ENCODE peak calls at places on chromosomes 12 and 14, in four cellular contexts. One of them, this sample, is unnamed.

GRCh38 chr12:94390130-94390485 is 69.6 kb downstream of the CEP83 start:
- DNase-seq in lower leg skin: no peak
- DNase-seq in stomach: no peak
- DNase-seq in fibroblast of mammary gland: no peak
- DNase-seq in this sample: no peak

GRCh38 chr14:60303745-60304144 is 54.7 kb downstream of the PPM1A start:
- DNase-seq in lower leg skin: no peak
- DNase-seq in fibroblast of mammary gland: peak
- DNase-seq in stomach: no peak
- DNase-seq in this sample: no peak

GRCh38 chr12:130013771-130014484 is 110.1 kb upstream of the TMEM132D start:
- DNase-seq in fibroblast of mammary gland: peak
- DNase-seq in lower leg skin: no peak
- DNase-seq in stomach: peak
- DNase-seq in this sample: no peak

GRCh38 chr12:75960086-75960910 is 71.3 kb downstream of the PHLDA1 start:
- DNase-seq in fibroblast of mammary gland: no peak
- DNase-seq in lower leg skin: no peak
- DNase-seq in stomach: peak
- DNase-seq in this sample: no peak

GRCh38 chr12:100267603-100268281 is 765 bp downstream of the SCYL2 start:
- DNase-seq in lower leg skin: no peak
- DNase-seq in stomach: peak
- DNase-seq in fibroblast of mammary gland: peak
- DNase-seq in this sample: no peak

GRCh38 chr12:66061557-66062279 is 68.8 kb downstream of the LLPH start:
- DNase-seq in stomach: no peak
- DNase-seq in lower leg skin: no peak
- DNase-seq in fibroblast of mammary gland: peak
- DNase-seq in this sample: no peak

GRCh38 chr12:19624401-19624930 is 185.2 kb downstream of the AEBP2 start:
- DNase-seq in fibroblast of mammary gland: no peak
- DNase-seq in stomach: no peak
- DNase-seq in lower leg skin: no peak
- DNase-seq in this sample: no peak

GRCh38 chr12:104957388-104958008 is 592 bp downstream of the SLC41A2 start:
- DNase-seq in stomach: peak
- DNase-seq in fibroblast of mammary gland: no peak
- DNase-seq in lower leg skin: no peak
- DNase-seq in this sample: no peak

GRCh38 chr12:59318940-59319339 is 276.9 kb upstream of the SLC16A7 start:
- DNase-seq in fibroblast of mammary gland: no peak
- DNase-seq in lower leg skin: no peak
- DNase-seq in stomach: no peak
- DNase-seq in this sample: no peak

GRCh38 chr12:76685246-76685678 is 78.7 kb upstream of the ZDHHC17 start:
- DNase-seq in lower leg skin: no peak
- DNase-seq in stomach: no peak
- DNase-seq in fibroblast of mammary gland: no peak
- DNase-seq in this sample: no peak

GRCh38 chr14:71591929-71592328 is 340.3 kb upstream of the RGS6 start:
- DNase-seq in stomach: no peak
- DNase-seq in lower leg skin: no peak
- DNase-seq in fibroblast of mammary gland: peak
- DNase-seq in this sample: no peak

GRCh38 chr14:72104011-72104613 is 171.9 kb downstream of the RGS6 start:
- DNase-seq in stomach: no peak
- DNase-seq in lower leg skin: no peak
- DNase-seq in fibroblast of mammary gland: no peak
- DNase-seq in this sample: no peak

GRCh38 chr12:79358716-79359341 is 331.9 kb downstream of the PAWR start:
- DNase-seq in fibroblast of mammary gland: peak
- DNase-seq in lower leg skin: no peak
- DNase-seq in stomach: no peak
- DNase-seq in this sample: no peak

GRCh38 chr14:100103261-100104005 is 38.2 kb downstream of the EVL start:
- DNase-seq in lower leg skin: peak
- DNase-seq in fibroblast of mammary gland: peak
- DNase-seq in stomach: no peak
- DNase-seq in this sample: no peak

GRCh38 chr14:51638071-51638944 is 13.4 kb upstream of the FRMD6 start:
- DNase-seq in fibroblast of mammary gland: peak
- DNase-seq in stomach: no peak
- DNase-seq in lower leg skin: no peak
- DNase-seq in this sample: no peak

GRCh38 chr12:48199784-48200198 is 3.3 kb downstream of the OR10AD1 start:
- DNase-seq in stomach: no peak
- DNase-seq in fibroblast of mammary gland: peak
- DNase-seq in lower leg skin: no peak
- DNase-seq in this sample: no peak

GRCh38 chr12:52692253-52692652 is 11.1 kb downstream of the KRT77 start:
- DNase-seq in lower leg skin: no peak
- DNase-seq in fibroblast of mammary gland: no peak
- DNase-seq in stomach: no peak
- DNase-seq in this sample: no peak
- TF ChIP-seq CTCF in lower leg skin: no peak
- TF ChIP-seq CTCF in fibroblast of mammary gland: no peak
- TF ChIP-seq CTCF in stomach: no peak
- TF ChIP-seq CTCF in this sample: no peak

DNA sequence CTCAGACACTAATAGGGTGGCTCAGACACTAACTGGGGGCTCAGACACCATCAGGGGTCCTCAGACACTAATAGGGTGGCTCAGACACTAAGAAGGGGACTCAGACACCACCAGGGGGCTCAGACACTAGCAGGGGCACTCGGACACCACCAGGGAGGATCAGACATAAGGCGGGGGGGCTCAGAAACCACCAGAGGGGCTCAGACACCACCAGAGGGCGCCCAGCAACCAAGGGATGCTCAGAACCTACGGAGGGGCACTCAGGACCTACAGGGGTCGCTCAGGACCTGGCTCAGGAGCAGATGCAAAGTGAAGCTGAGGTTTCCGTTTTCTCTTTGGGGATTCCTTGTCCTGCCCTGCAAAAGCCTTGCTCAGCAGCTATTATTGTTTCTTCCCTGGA is 448.5 kb downstream of the TMEM121 start:
- DNase-seq in stomach: no peak
- DNase-seq in lower leg skin: peak
- DNase-seq in fibroblast of mammary gland: no peak
- DNase-seq in this sample: no peak
- TF ChIP-seq CTCF in stomach: no peak
- TF ChIP-seq CTCF in lower leg skin: no peak
- TF ChIP-seq CTCF in fibroblast of mammary gland: no peak
- TF ChIP-seq CTCF in this sample: no peak

GRCh38 chr12:11510671-11511070 is 115.3 kb upstream of the PRB2 start:
- DNase-seq in lower leg skin: peak
- DNase-seq in stomach: no peak
- DNase-seq in fibroblast of mammary gland: no peak
- DNase-seq in this sample: no peak

GRCh38 chr12:11517080-11517479 is 121.7 kb upstream of the PRB2 start:
- DNase-seq in fibroblast of mammary gland: no peak
- DNase-seq in stomach: no peak
- DNase-seq in lower leg skin: no peak
- DNase-seq in this sample: no peak

GRCh38 chr12:11508699-11509098 is 113.3 kb upstream of the PRB2 start:
- DNase-seq in fibroblast of mammary gland: peak
- DNase-seq in stomach: no peak
- DNase-seq in lower leg skin: no peak
- DNase-seq in this sample: no peak

GRCh38 chr12:11513288-11513687 is 117.9 kb upstream of the PRB2 start:
- DNase-seq in fibroblast of mammary gland: peak
- DNase-seq in lower leg skin: peak
- DNase-seq in stomach: no peak
- DNase-seq in this sample: no peak
- TF ChIP-seq CTCF in fibroblast of mammary gland: no peak
- TF ChIP-seq CTCF in lower leg skin: no peak
- TF ChIP-seq CTCF in stomach: no peak
- TF ChIP-seq CTCF in this sample: no peak

DNA sequence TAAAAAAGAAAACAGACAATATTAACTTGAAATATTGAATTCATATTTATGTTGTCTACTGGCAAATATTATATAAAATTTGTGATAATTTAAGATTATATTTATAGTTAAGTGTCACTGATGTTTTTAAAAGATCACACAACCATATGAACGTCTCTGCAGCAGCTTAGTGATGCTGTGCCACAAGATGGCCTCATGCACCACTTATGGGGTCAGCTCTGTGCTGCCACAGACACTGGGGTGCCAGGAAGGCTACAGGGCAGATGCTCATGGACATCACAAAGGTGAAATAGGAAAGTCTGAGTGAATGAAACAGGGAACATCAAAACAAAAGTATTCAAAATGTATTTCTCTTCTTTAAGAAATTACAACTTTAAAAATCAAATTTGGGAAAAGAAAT is 13.1 kb downstream of the ATXN3 start:
- DNase-seq in lower leg skin: no peak
- DNase-seq in fibroblast of mammary gland: peak
- DNase-seq in stomach: no peak
- DNase-seq in this sample: no peak
- TF ChIP-seq CTCF in lower leg skin: no peak
- TF ChIP-seq CTCF in fibroblast of mammary gland: peak
- TF ChIP-seq CTCF in stomach: no peak
- TF ChIP-seq CTCF in this sample: no peak

DNA sequence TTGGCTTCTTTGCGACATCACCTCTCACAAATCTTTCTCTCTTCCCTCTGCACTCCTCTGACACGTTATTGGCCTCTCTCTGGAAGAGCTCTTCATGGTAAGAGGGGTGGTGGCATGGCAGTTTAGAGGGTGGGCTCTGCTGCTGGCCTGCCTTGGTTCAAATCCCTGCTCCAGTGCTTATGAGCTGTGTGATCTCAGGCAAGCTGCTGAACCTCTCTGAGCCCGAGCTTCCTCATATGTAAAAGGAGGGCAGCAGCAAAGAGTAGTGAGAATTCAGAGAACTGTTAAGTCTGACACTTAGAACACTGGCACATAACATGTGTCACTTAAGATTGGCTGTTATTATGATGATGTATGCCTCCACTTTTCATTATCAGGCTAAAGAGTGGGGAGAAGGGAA is 118.3 kb downstream of the RBM19 start:
- DNase-seq in lower leg skin: no peak
- DNase-seq in fibroblast of mammary gland: no peak
- DNase-seq in stomach: no peak
- DNase-seq in this sample: no peak
- TF ChIP-seq CTCF in lower leg skin: no peak
- TF ChIP-seq CTCF in fibroblast of mammary gland: no peak
- TF ChIP-seq CTCF in stomach: no peak
- TF ChIP-seq CTCF in this sample: no peak

GRCh38 chr14:102049258-102050025 is 37.4 kb downstream of the HSP90AA1 start:
- DNase-seq in stomach: no peak
- DNase-seq in lower leg skin: no peak
- DNase-seq in fibroblast of mammary gland: no peak
- DNase-seq in this sample: no peak

GRCh38 chr14:102047808-102048540 is 38.9 kb downstream of the HSP90AA1 start:
- DNase-seq in fibroblast of mammary gland: no peak
- DNase-seq in lower leg skin: no peak
- DNase-seq in stomach: no peak
- DNase-seq in this sample: no peak

GRCh38 chr14:102043251-102044025 is 43.4 kb downstream of the HSP90AA1 start:
- DNase-seq in lower leg skin: no peak
- DNase-seq in fibroblast of mammary gland: peak
- DNase-seq in stomach: no peak
- DNase-seq in this sample: no peak

GRCh38 chr14:102044566-102044965 is 42.3 kb downstream of the HSP90AA1 start:
- DNase-seq in stomach: no peak
- DNase-seq in lower leg skin: no peak
- DNase-seq in fibroblast of mammary gland: no peak
- DNase-seq in this sample: no peak

GRCh38 chr14:102046337-102047278 is 40.2 kb downstream of the HSP90AA1 start:
- DNase-seq in fibroblast of mammary gland: peak
- DNase-seq in stomach: peak
- DNase-seq in lower leg skin: peak
- DNase-seq in this sample: no peak
- TF ChIP-seq CTCF in fibroblast of mammary gland: peak
- TF ChIP-seq CTCF in stomach: no peak
- TF ChIP-seq CTCF in lower leg skin: no peak
- TF ChIP-seq CTCF in this sample: no peak

DNA sequence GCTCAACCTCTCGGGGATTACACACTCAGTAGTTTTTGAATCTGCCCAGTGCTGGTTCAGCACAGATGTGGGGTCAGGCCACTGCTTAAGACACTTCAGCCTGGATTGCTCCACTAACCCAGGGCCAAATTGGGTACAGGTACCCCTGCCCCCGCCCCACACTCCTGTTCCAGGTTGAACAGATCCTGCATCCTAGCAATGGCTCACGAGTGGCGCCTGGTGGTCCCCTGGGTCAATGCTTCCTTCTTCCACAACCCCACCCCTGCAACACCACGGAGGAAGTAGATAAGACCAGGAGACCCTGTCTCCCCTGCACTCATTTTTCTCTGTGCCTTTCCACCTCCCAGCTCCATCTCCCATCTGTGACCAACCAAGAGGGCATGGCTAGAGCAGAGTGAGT is 108.4 kb downstream of the ESRRB start:
- DNase-seq in stomach: no peak
- DNase-seq in lower leg skin: no peak
- DNase-seq in fibroblast of mammary gland: no peak
- DNase-seq in this sample: no peak
- TF ChIP-seq CTCF in stomach: no peak
- TF ChIP-seq CTCF in lower leg skin: no peak
- TF ChIP-seq CTCF in fibroblast of mammary gland: no peak
- TF ChIP-seq CTCF in this sample: no peak

GRCh38 chr12:113837059-113837458 is 129.1 kb downstream of the RBM19 start:
- DNase-seq in stomach: no peak
- DNase-seq in lower leg skin: no peak
- DNase-seq in fibroblast of mammary gland: peak
- DNase-seq in this sample: no peak
- TF ChIP-seq CTCF in stomach: no peak
- TF ChIP-seq CTCF in lower leg skin: no peak
- TF ChIP-seq CTCF in fibroblast of mammary gland: no peak
- TF ChIP-seq CTCF in this sample: no peak